ENCODE peak calls at places on chromosomes 1 and 21, in six cellular contexts. Y is ovary, N is NCI-H345, L is brain microvascular endothelial cell, P is renal cortical epithelial cell, K is NCI-H1092. A is an unnamed sample.

GRCh38 chr1:39898648-39899603 is 2.8 kb downstream of the MYCL start:
- DNase-seq in P (peak), K (no peak), Y (no peak), L (peak), N (peak), A (peak)

GRCh38 chr1:241924080-241924808 is 33.3 kb upstream of the BECN2 start:
- DNase-seq in K (no peak), L (no peak), N (no peak), P (no peak), Y (peak), A (no peak)

GRCh38 chr1:188706742-188707141 is 1770.9 kb downstream of the BRINP3 start:
- DNase-seq in L (peak), Y (no peak), K (no peak), N (no peak), P (peak), A (peak)

GRCh38 chr1:46467183-46467504 is 22.5 kb upstream of the DMBX1 start:
- DNase-seq in K (no peak), L (no peak), P (no peak), Y (no peak), N (no peak), A (no peak)

GRCh38 chr1:85617582-85618237 is 37.1 kb downstream of the CCN1 start:
- DNase-seq in P (peak), L (peak), Y (no peak), K (no peak), N (peak), A (peak)

GRCh38 chr1:54842963-54843362 is 41.8 kb upstream of the TTC22 start:
- DNase-seq in N (no peak), Y (no peak), K (no peak), P (no peak), L (no peak), A (no peak)

GRCh38 chr1:172609528-172609927 is 49.4 kb upstream of the FASLG start:
- DNase-seq in K (no peak), L (no peak), P (peak), N (no peak), Y (no peak), A (no peak)

GRCh38 chr1:162235261-162235780 is 141.3 kb downstream of the SPATA46 start:
- DNase-seq in P (peak), L (no peak), N (no peak), Y (no peak), K (no peak), A (peak)

GRCh38 chr1:27816921-27817630 is 13.5 kb upstream of the PPP1R8 start:
- DNase-seq in K (no peak), P (no peak), Y (no peak), L (peak), N (no peak), A (no peak)

GRCh38 chr1:235644693-235645305 is 4.8 kb downstream of the GNG4 start:
- DNase-seq in Y (no peak), K (no peak), N (no peak), L (no peak), P (no peak), A (no peak)

GRCh38 chr1:12600335-12600734 is 17.7 kb downstream of the DHRS3 start:
- DNase-seq in K (no peak), L (no peak), Y (peak), P (no peak), N (no peak), A (no peak)

GRCh38 chr1:201850053-201850397 is 21.1 kb downstream of the IPO9 start:
- DNase-seq in N (no peak), P (peak), L (peak), K (no peak), Y (peak), A (peak)

GRCh38 chr1:165828581-165829329 is 1.3 kb downstream of the UCK2 start:
- DNase-seq in N (peak), Y (peak), P (peak), K (peak), L (peak), A (peak)

GRCh38 chr1:226457307-226457712 is 49.4 kb upstream of the PARP1 start:
- DNase-seq in N (no peak), K (no peak), P (no peak), Y (no peak), L (peak), A (no peak)

GRCh38 chr1:50950396-50950795 is 9.7 kb downstream of the FAF1 start:
- DNase-seq in Y (no peak), N (no peak), K (no peak), L (no peak), P (no peak), A (no peak)

GRCh38 chr1:112505400-112505785 is 3.4 kb upstream of the WNT2B start:
- DNase-seq in K (no peak), L (no peak), Y (peak), N (no peak), P (no peak), A (no peak)

GRCh38 chr21:14762734-14763694 is 216.9 kb upstream of the SAMSN1 start:
- DNase-seq in K (no peak), P (peak), L (no peak), N (no peak), Y (no peak), A (no peak)

GRCh38 chr21:26801524-26801923 is 43.7 kb downstream of the ADAMTS1 start:
- DNase-seq in K (no peak), Y (no peak), L (peak), N (no peak), P (peak), A (no peak)

A was measured in astrocyte of the cerebellum.